ENCODE peak calls at places on chromosomes 12 and 14, in eight cellular contexts. One of them, this sample, is unnamed. For H3K36me3, the result is how much of the 10 kb centered on the place peaks cover.

GRCh38 chr12:126926023-126926600 is 1340.9 kb upstream of the TMEM132C start:
- DNase-seq in brain microvascular endothelial cell: no peak
- DNase-seq in kidney: no peak
- DNase-seq in CD4-positive, alpha-beta memory T cell: no peak
- DNase-seq in psoas muscle: no peak
- DNase-seq in HCT116: no peak
- DNase-seq in tibial nerve: no peak
- DNase-seq in cardiac muscle cell: no peak
- DNase-seq in this sample: no peak

GRCh38 chr12:95623554-95624170 is 72.4 kb upstream of the USP44 start:
- DNase-seq in cardiac muscle cell: peak
- DNase-seq in brain microvascular endothelial cell: peak
- DNase-seq in psoas muscle: peak
- DNase-seq in CD4-positive, alpha-beta memory T cell: no peak
- DNase-seq in HCT116: peak
- DNase-seq in tibial nerve: peak
- DNase-seq in kidney: peak
- DNase-seq in this sample: peak

GRCh38 chr14:90732142-90732541 is 84.1 kb downstream of the TTC7B start:
- DNase-seq in brain microvascular endothelial cell: no peak
- DNase-seq in cardiac muscle cell: no peak
- DNase-seq in HCT116: no peak
- DNase-seq in tibial nerve: no peak
- DNase-seq in psoas muscle: no peak
- DNase-seq in CD4-positive, alpha-beta memory T cell: no peak
- DNase-seq in kidney: no peak
- DNase-seq in this sample: no peak

GRCh38 chr12:82090188-82090587 is 268.0 kb downstream of the CCDC59 start:
- DNase-seq in CD4-positive, alpha-beta memory T cell: no peak
- DNase-seq in brain microvascular endothelial cell: no peak
- DNase-seq in cardiac muscle cell: no peak
- DNase-seq in kidney: no peak
- DNase-seq in tibial nerve: no peak
- DNase-seq in HCT116: no peak
- DNase-seq in psoas muscle: no peak
- DNase-seq in this sample: no peak

GRCh38 chr12:16955083-16955657 is 349.2 kb upstream of the LMO3 start:
- DNase-seq in psoas muscle: no peak
- DNase-seq in CD4-positive, alpha-beta memory T cell: no peak
- DNase-seq in tibial nerve: no peak
- DNase-seq in cardiac muscle cell: no peak
- DNase-seq in brain microvascular endothelial cell: no peak
- DNase-seq in HCT116: no peak
- DNase-seq in kidney: no peak
- DNase-seq in this sample: no peak

GRCh38 chr14:22265319-22266140 is 323.5 kb downstream of the DAD1 start:
- DNase-seq in tibial nerve: no peak
- DNase-seq in cardiac muscle cell: peak
- DNase-seq in HCT116: no peak
- DNase-seq in psoas muscle: no peak
- DNase-seq in brain microvascular endothelial cell: peak
- DNase-seq in kidney: no peak
- DNase-seq in CD4-positive, alpha-beta memory T cell: no peak
- DNase-seq in this sample: no peak

GRCh38 chr14:88613552-88614010 is 50.7 kb downstream of the ZC3H14 start:
- DNase-seq in tibial nerve: no peak
- DNase-seq in kidney: no peak
- DNase-seq in cardiac muscle cell: peak
- DNase-seq in brain microvascular endothelial cell: peak
- DNase-seq in psoas muscle: no peak
- DNase-seq in HCT116: no peak
- DNase-seq in CD4-positive, alpha-beta memory T cell: no peak
- DNase-seq in this sample: no peak

GRCh38 chr14:97878727-97879126 is 1081.5 kb downstream of the VRK1 start:
- DNase-seq in tibial nerve: no peak
- DNase-seq in brain microvascular endothelial cell: no peak
- DNase-seq in cardiac muscle cell: peak
- DNase-seq in HCT116: no peak
- DNase-seq in psoas muscle: no peak
- DNase-seq in CD4-positive, alpha-beta memory T cell: peak
- DNase-seq in kidney: no peak
- DNase-seq in this sample: no peak

GRCh38 chr12:67714648-67715047 is 66.1 kb downstream of the DYRK2 start:
- DNase-seq in cardiac muscle cell: no peak
- DNase-seq in brain microvascular endothelial cell: no peak
- DNase-seq in HCT116: no peak
- DNase-seq in psoas muscle: no peak
- DNase-seq in tibial nerve: no peak
- DNase-seq in CD4-positive, alpha-beta memory T cell: no peak
- DNase-seq in kidney: no peak
- DNase-seq in this sample: no peak

GRCh38 chr12:110780448-110780847 is 37.8 kb upstream of the PPP1CC start:
- DNase-seq in kidney: no peak
- DNase-seq in cardiac muscle cell: no peak
- DNase-seq in HCT116: no peak
- DNase-seq in brain microvascular endothelial cell: no peak
- DNase-seq in psoas muscle: no peak
- DNase-seq in tibial nerve: no peak
- DNase-seq in CD4-positive, alpha-beta memory T cell: peak
- DNase-seq in this sample: peak

GRCh38 chr12:28021704-28022103 is 49.2 kb upstream of the PTHLH start:
- DNase-seq in brain microvascular endothelial cell: no peak
- DNase-seq in cardiac muscle cell: no peak
- DNase-seq in kidney: no peak
- DNase-seq in tibial nerve: no peak
- DNase-seq in psoas muscle: no peak
- DNase-seq in CD4-positive, alpha-beta memory T cell: no peak
- DNase-seq in HCT116: no peak
- DNase-seq in this sample: no peak

GRCh38 chr14:77130386-77130785 is 11.2 kb downstream of the ZDHHC22 start:
- DNase-seq in kidney: no peak
- DNase-seq in brain microvascular endothelial cell: no peak
- DNase-seq in psoas muscle: no peak
- DNase-seq in tibial nerve: no peak
- DNase-seq in HCT116: no peak
- DNase-seq in CD4-positive, alpha-beta memory T cell: no peak
- DNase-seq in cardiac muscle cell: no peak
- DNase-seq in this sample: peak

GRCh38 chr12:80756875-80757274 is 40.2 kb downstream of the MYF5 start:
- DNase-seq in cardiac muscle cell: peak
- DNase-seq in HCT116: no peak
- DNase-seq in psoas muscle: no peak
- DNase-seq in tibial nerve: no peak
- DNase-seq in CD4-positive, alpha-beta memory T cell: no peak
- DNase-seq in brain microvascular endothelial cell: peak
- DNase-seq in kidney: no peak
- DNase-seq in this sample: no peak

GRCh38 chr12:66129934-66130266 is 650 bp downstream of the LLPH start:
- DNase-seq in psoas muscle: no peak
- DNase-seq in HCT116: no peak
- DNase-seq in tibial nerve: no peak
- DNase-seq in brain microvascular endothelial cell: peak
- DNase-seq in CD4-positive, alpha-beta memory T cell: no peak
- DNase-seq in kidney: no peak
- DNase-seq in cardiac muscle cell: peak
- DNase-seq in this sample: no peak

GRCh38 chr12:6264402-6265037 is 46.0 kb upstream of the PLEKHG6 start:
- DNase-seq in brain microvascular endothelial cell: no peak
- DNase-seq in CD4-positive, alpha-beta memory T cell: no peak
- DNase-seq in tibial nerve: no peak
- DNase-seq in psoas muscle: no peak
- DNase-seq in cardiac muscle cell: no peak
- DNase-seq in HCT116: no peak
- DNase-seq in kidney: peak
- DNase-seq in this sample: peak

GRCh38 chr12:114499338-114499737 is 93.4 kb upstream of the TBX5 start:
- DNase-seq in brain microvascular endothelial cell: no peak
- DNase-seq in tibial nerve: no peak
- DNase-seq in CD4-positive, alpha-beta memory T cell: no peak
- DNase-seq in psoas muscle: no peak
- DNase-seq in HCT116: no peak
- DNase-seq in kidney: no peak
- DNase-seq in cardiac muscle cell: peak
- DNase-seq in this sample: no peak

GRCh38 chr14:61025239-61026223 is 44.5 kb downstream of the SLC38A6 start:
- DNase-seq in HCT116: peak
- DNase-seq in brain microvascular endothelial cell: peak
- DNase-seq in tibial nerve: peak
- DNase-seq in CD4-positive, alpha-beta memory T cell: peak
- DNase-seq in kidney: peak
- DNase-seq in psoas muscle: peak
- DNase-seq in cardiac muscle cell: peak
- DNase-seq in this sample: peak

GRCh38 chr12:31959701-31960391 is 631 bp downstream of the RESF1 start:
- DNase-seq in CD4-positive, alpha-beta memory T cell: peak
- DNase-seq in brain microvascular endothelial cell: peak
- DNase-seq in tibial nerve: peak
- DNase-seq in kidney: peak
- DNase-seq in HCT116: no peak
- DNase-seq in psoas muscle: peak
- DNase-seq in cardiac muscle cell: peak
- DNase-seq in this sample: peak

DNA sequence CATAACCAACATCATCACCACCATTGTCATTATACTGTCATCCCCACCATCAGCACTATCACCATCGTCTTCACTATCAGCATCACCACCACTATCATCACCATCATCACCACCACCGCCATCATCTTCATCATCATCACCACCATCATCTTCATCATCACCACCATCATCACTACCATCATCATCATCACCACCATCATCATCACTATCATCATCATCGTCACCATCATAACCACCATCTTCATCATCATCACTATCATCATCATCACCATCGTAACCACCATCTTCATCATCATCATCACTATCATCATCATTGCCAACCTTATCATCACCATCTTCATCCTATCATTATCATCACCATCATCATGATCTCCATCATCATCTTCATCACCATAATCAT is 39.0 kb downstream of the SVOP start:
- DNase-seq in psoas muscle: no peak
- DNase-seq in HCT116: no peak
- DNase-seq in CD4-positive, alpha-beta memory T cell: no peak
- DNase-seq in brain microvascular endothelial cell: no peak
- DNase-seq in kidney: no peak
- DNase-seq in cardiac muscle cell: no peak
- DNase-seq in tibial nerve: no peak
- DNase-seq in this sample: no peak
- H3K36me3 ChIP-seq in psoas muscle: under half
- H3K36me3 ChIP-seq in HCT116: under half
- H3K36me3 ChIP-seq in CD4-positive, alpha-beta memory T cell: under half
- H3K36me3 ChIP-seq in brain microvascular endothelial cell: under half
- H3K36me3 ChIP-seq in kidney: under half
- H3K36me3 ChIP-seq in cardiac muscle cell: under half
- H3K36me3 ChIP-seq in tibial nerve: under half
- H3K36me3 ChIP-seq in this sample: under half

GRCh38 chr12:116454950-116455447 is 104.2 kb upstream of the MAP1LC3B2 start:
- DNase-seq in cardiac muscle cell: peak
- DNase-seq in brain microvascular endothelial cell: peak
- DNase-seq in kidney: peak
- DNase-seq in tibial nerve: no peak
- DNase-seq in CD4-positive, alpha-beta memory T cell: no peak
- DNase-seq in psoas muscle: no peak
- DNase-seq in HCT116: peak
- DNase-seq in this sample: no peak
- H3K27ac ChIP-seq in cardiac muscle cell: no peak
- H3K27ac ChIP-seq in brain microvascular endothelial cell: peak
- H3K27ac ChIP-seq in kidney: peak
- H3K27ac ChIP-seq in tibial nerve: peak
- H3K27ac ChIP-seq in CD4-positive, alpha-beta memory T cell: no peak
- H3K27ac ChIP-seq in psoas muscle: peak
- H3K27ac ChIP-seq in HCT116: peak
- H3K27ac ChIP-seq in this sample: peak

GRCh38 chr12:131732996-131733615 is 22.2 kb downstream of the SFSWAP start:
- DNase-seq in kidney: no peak
- DNase-seq in psoas muscle: no peak
- DNase-seq in tibial nerve: no peak
- DNase-seq in brain microvascular endothelial cell: no peak
- DNase-seq in cardiac muscle cell: no peak
- DNase-seq in CD4-positive, alpha-beta memory T cell: no peak
- DNase-seq in HCT116: no peak
- DNase-seq in this sample: no peak
- H3K36me3 ChIP-seq in kidney: half or more
- H3K36me3 ChIP-seq in psoas muscle: under half
- H3K36me3 ChIP-seq in tibial nerve: under half
- H3K36me3 ChIP-seq in brain microvascular endothelial cell: half or more
- H3K36me3 ChIP-seq in cardiac muscle cell: half or more
- H3K36me3 ChIP-seq in CD4-positive, alpha-beta memory T cell: half or more
- H3K36me3 ChIP-seq in HCT116: under half
- H3K36me3 ChIP-seq in this sample: under half

GRCh38 chr12:94147991-94148840 is at the start of gene PLXNC1:
- DNase-seq in tibial nerve: no peak
- DNase-seq in HCT116: no peak
- DNase-seq in brain microvascular endothelial cell: no peak
- DNase-seq in CD4-positive, alpha-beta memory T cell: peak
- DNase-seq in kidney: peak
- DNase-seq in cardiac muscle cell: peak
- DNase-seq in psoas muscle: peak
- DNase-seq in this sample: peak

GRCh38 chr12:94146166-94146565 is 2.2 kb upstream of the PLXNC1 start:
- DNase-seq in kidney: no peak
- DNase-seq in brain microvascular endothelial cell: no peak
- DNase-seq in CD4-positive, alpha-beta memory T cell: no peak
- DNase-seq in tibial nerve: no peak
- DNase-seq in HCT116: no peak
- DNase-seq in psoas muscle: no peak
- DNase-seq in cardiac muscle cell: no peak
- DNase-seq in this sample: no peak

GRCh38 chr12:94145231-94145979 is 3.0 kb upstream of the PLXNC1 start:
- DNase-seq in tibial nerve: no peak
- DNase-seq in HCT116: peak
- DNase-seq in kidney: no peak
- DNase-seq in brain microvascular endothelial cell: peak
- DNase-seq in CD4-positive, alpha-beta memory T cell: no peak
- DNase-seq in psoas muscle: no peak
- DNase-seq in cardiac muscle cell: peak
- DNase-seq in this sample: no peak

GRCh38 chr12:94148841-94149780 is 734 bp downstream of the PLXNC1 start:
- DNase-seq in tibial nerve: no peak
- DNase-seq in CD4-positive, alpha-beta memory T cell: peak
- DNase-seq in psoas muscle: peak
- DNase-seq in cardiac muscle cell: peak
- DNase-seq in kidney: peak
- DNase-seq in HCT116: no peak
- DNase-seq in brain microvascular endothelial cell: peak
- DNase-seq in this sample: peak

DNA sequence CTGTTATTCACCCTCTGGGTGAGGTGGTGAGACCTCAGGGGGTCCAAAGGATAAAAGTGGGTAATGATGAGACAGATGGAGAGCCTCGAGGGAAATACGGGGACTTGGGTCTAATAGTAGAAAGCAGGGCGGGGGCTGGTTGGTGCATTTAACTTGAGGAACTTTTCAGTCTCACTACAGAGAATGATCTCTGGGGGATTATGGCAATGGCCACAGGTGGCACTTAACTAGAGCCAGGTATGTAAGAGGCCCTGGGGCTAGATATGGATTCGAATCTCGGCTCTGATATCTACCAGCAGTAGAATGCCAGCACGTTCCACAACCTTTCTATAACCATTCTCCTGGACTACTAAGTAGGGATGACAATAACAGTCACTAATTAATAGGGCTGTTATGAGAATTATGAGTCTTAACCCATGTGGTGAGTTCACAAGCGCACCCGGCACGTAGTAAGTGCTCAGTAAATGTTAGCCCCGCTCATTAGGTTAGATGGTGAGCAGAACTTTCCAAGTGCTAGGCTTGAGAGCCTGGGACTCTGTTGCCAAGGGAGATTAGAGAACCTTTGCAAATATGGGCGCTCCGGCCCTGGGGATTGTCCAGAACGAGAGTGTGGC is 893 bp upstream of the PLXNC1 start:
- DNase-seq in cardiac muscle cell: no peak
- DNase-seq in tibial nerve: no peak
- DNase-seq in HCT116: no peak
- DNase-seq in psoas muscle: no peak
- DNase-seq in CD4-positive, alpha-beta memory T cell: no peak
- DNase-seq in brain microvascular endothelial cell: no peak
- DNase-seq in kidney: no peak
- DNase-seq in this sample: no peak
- H3K27ac ChIP-seq in cardiac muscle cell: no peak
- H3K27ac ChIP-seq in tibial nerve: no peak
- H3K27ac ChIP-seq in HCT116: no peak
- H3K27ac ChIP-seq in psoas muscle: no peak
- H3K27ac ChIP-seq in CD4-positive, alpha-beta memory T cell: peak
- H3K27ac ChIP-seq in brain microvascular endothelial cell: no peak
- H3K27ac ChIP-seq in kidney: no peak
- H3K27ac ChIP-seq in this sample: no peak

This sample was measured in Peyer's patch.